ENCODE peak calls at places on chromosomes 1 and 21, in nine cellular contexts. K is C1 segment of cervical spinal cord; A is osteocyte; U is activated CD4-positive, alpha-beta T cell treated with anti-CD3 and anti-CD28 coated beads, Interleukin-2, amount 10 ng/mL, durations not matched to agents 7 days and 5 days; O is Jurkat, Clone E6-1; B is stimulated activated CD4-positive, alpha-beta T cell treated with anti-CD3 and anti-CD28 coated beads, Interleukin-15, amount 100 ng/mL, for 24 hours; Q is left colon; D is uterus; T is stimulated activated CD8-positive, alpha-beta memory T cell treated with anti-CD3 and anti-CD28 coated beads, Interleukin-4, amount 100 ng/mL, for 4 hours. G is an unnamed sample.
A peak's percentile ranks its signal among the peaks of the same experiment; 100 is the strongest.

GRCh38 chr1:196425513-196425912 is 182.7 kb downstream of the KCNT2 start:
- DNase-seq in Q (no peak), B (no peak), A (no peak), K (no peak), D (no peak), T (no peak), U (no peak), O (no peak), G (no peak)

GRCh38 chr1:3315991-3316943 is 138.2 kb upstream of the ARHGEF16 start:
- DNase-seq in D (no peak), Q (no peak), A (no peak), U (no peak), B (peak; percentile 14), K (no peak), O (peak; percentile 66), T (no peak), G (peak; percentile 28)

GRCh38 chr1:23224721-23225648 is 7.7 kb upstream of the HTR1D start:
- DNase-seq in O (no peak), T (no peak), B (no peak), K (no peak), U (no peak), D (no peak), A (no peak), Q (peak; percentile 86), G (no peak)

GRCh38 chr1:92482404-92482664 is 4.4 kb downstream of the GFI1 start:
- DNase-seq in T (no peak), A (no peak), B (no peak), Q (no peak), O (no peak), D (no peak), U (no peak), K (no peak), G (no peak)

GRCh38 chr21:27799861-27800260 is 833.0 kb upstream of the ADAMTS5 start:
- DNase-seq in T (no peak), A (no peak), U (no peak), D (no peak), B (no peak), O (no peak), Q (no peak), K (no peak), G (no peak)

GRCh38 chr1:21254335-21254951 is 35.8 kb downstream of the ECE1 start:
- DNase-seq in U (no peak), Q (no peak), T (no peak), D (peak; percentile 63), K (no peak), B (no peak), O (no peak), A (no peak), G (no peak)

GRCh38 chr1:84598418-84598817 is 24.2 kb upstream of the CTBS start:
- DNase-seq in Q (no peak), O (no peak), U (no peak), D (no peak), B (no peak), A (no peak), K (no peak), T (no peak), G (no peak)

GRCh38 chr1:11466416-11466815 is 12.5 kb upstream of the DISP3 start:
- DNase-seq in U (no peak), B (no peak), T (no peak), O (no peak), K (no peak), D (no peak), A (no peak), Q (no peak), G (no peak)

GRCh38 chr1:154186852-154187501 is 4.9 kb downstream of the TPM3 start:
- DNase-seq in U (no peak), A (no peak), K (no peak), B (no peak), O (no peak), D (no peak), T (no peak), Q (no peak), G (no peak)

GRCh38 chr1:98674075-98674781 is 12.7 kb downstream of the SNX7 start:
- DNase-seq in K (no peak), Q (no peak), B (no peak), U (no peak), D (no peak), A (no peak), T (no peak), O (no peak), G (no peak)

GRCh38 chr1:199226163-199226562 is 587.3 kb downstream of the PTPRC start:
- DNase-seq in D (no peak), K (no peak), B (peak; percentile 48), U (no peak), O (peak; percentile 45), Q (no peak), A (no peak), T (no peak), G (no peak)

GRCh38 chr1:17463991-17464390 is 24.5 kb upstream of the RCC2 start:
- DNase-seq in K (no peak), A (no peak), U (no peak), D (no peak), O (no peak), B (no peak), T (no peak), Q (no peak), G (no peak)

GRCh38 chr1:192598589-192598988 is 23.0 kb downstream of the RGS1 start:
- DNase-seq in D (no peak), K (no peak), T (no peak), O (no peak), B (no peak), Q (no peak), U (no peak), A (no peak), G (no peak)

GRCh38 chr1:208048904-208049303 is 138.0 kb upstream of the CD34 start:
- DNase-seq in O (no peak), U (no peak), D (no peak), B (no peak), A (no peak), Q (no peak), T (no peak), K (no peak), G (no peak)

GRCh38 chr1:151711940-151712339 is 4.7 kb downstream of the CELF3 start:
- DNase-seq in U (no peak), O (no peak), K (no peak), T (no peak), B (no peak), Q (no peak), D (no peak), A (no peak), G (no peak)

GRCh38 chr21:37886726-37887309 is 29.4 kb downstream of the KCNJ6 start:
- DNase-seq in K (no peak), Q (no peak), D (no peak), B (no peak), U (no peak), T (no peak), O (no peak), A (no peak), G (no peak)

GRCh38 chr1:171292799-171293198 is 21.2 kb upstream of the FMO4 start:
- DNase-seq in T (no peak), D (no peak), Q (no peak), O (no peak), K (no peak), A (no peak), U (no peak), B (no peak), G (no peak)

GRCh38 chr1:111909010-111909409 is 80.5 kb downstream of the KCND3 start:
- DNase-seq in B (no peak), O (no peak), D (no peak), K (no peak), U (no peak), Q (no peak), T (no peak), A (no peak), G (no peak)

GRCh38 chr1:228882785-228883450 is 147.6 kb downstream of the RHOU start:
- DNase-seq in U (no peak), K (no peak), D (no peak), B (no peak), Q (no peak), A (no peak), T (no peak), O (no peak), G (no peak)

GRCh38 chr21:43958364-43959158 is 53.5 kb upstream of the TRAPPC10 start:
- DNase-seq in D (no peak), A (no peak), O (peak; percentile 11), U (peak; percentile 10), Q (no peak), B (peak; percentile 28), T (no peak), K (no peak), G (no peak)

G was measured in T-cell.